ENCODE peak calls at places on chromosomes 2 and 18, in four cellular contexts. Y, S, V and Q are unnamed samples. For H3K4me1, the result is how much of the 10 kb centered on the place peaks cover.

GRCh38 chr2:56130463-56131070 is 53.2 kb upstream of the CCDC85A start:
- DNase-seq in S (peak), V (peak), Y (no peak), Q (no peak)

GRCh38 chr2:9720352-9721093 is 89.7 kb upstream of the YWHAQ start:
- DNase-seq in V (no peak), Y (no peak), S (no peak), Q (no peak)

GRCh38 chr2:25285265-25286024 is 56.3 kb downstream of the DNMT3A start:
- DNase-seq in S (no peak), V (no peak), Y (no peak), Q (no peak)

GRCh38 chr2:3102081-3102914 is 275.3 kb downstream of the EIPR1 start:
- DNase-seq in V (no peak), S (no peak), Y (no peak), Q (no peak)

GRCh38 chr2:96532641-96533291 is 3.8 kb upstream of the ARID5A start:
- DNase-seq in V (no peak), Y (no peak), S (no peak), Q (no peak)

GRCh38 chr2:181431674-181432073 is 25.5 kb upstream of the ITGA4 start:
- DNase-seq in S (no peak), V (no peak), Y (no peak), Q (no peak)

GRCh38 chr2:191666733-191667132 is 11.2 kb upstream of the NABP1 start:
- DNase-seq in S (no peak), Y (no peak), V (no peak), Q (no peak)

GRCh38 chr2:113886479-113887383 is 3.2 kb upstream of the ACTR3 start:
- DNase-seq in Y (peak), S (peak), V (no peak), Q (no peak)

GRCh38 chr18:59264136-59264571 is 9.1 kb downstream of the RAX start:
- DNase-seq in Y (no peak), S (no peak), V (no peak), Q (no peak)

GRCh38 chr18:46668135-46668534 is 11.1 kb upstream of the LOXHD1 start:
- DNase-seq in Y (no peak), S (no peak), V (no peak), Q (no peak)

GRCh38 chr2:27973592-27973991 is 83.1 kb downstream of the BABAM2 start:
- DNase-seq in S (no peak), Y (no peak), V (no peak), Q (no peak)

GRCh38 chr18:78697446-78697845 is 282.2 kb upstream of the SALL3 start:
- DNase-seq in S (no peak), Y (no peak), V (no peak), Q (no peak)

GRCh38 chr2:27133195-27133875 is 1.1 kb downstream of the PREB start:
- DNase-seq in V (peak), S (peak), Y (no peak), Q (no peak)

GRCh38 chr18:27661320-27662049 is 476.4 kb upstream of the CHST9 start:
- DNase-seq in S (no peak), Y (no peak), V (no peak), Q (no peak)

GRCh38 chr2:19416784-19417684 is 58.6 kb upstream of the OSR1 start:
- DNase-seq in Y (no peak), S (no peak), V (no peak), Q (no peak)

GRCh38 chr18:25704096-25704870 is 352.3 kb upstream of the ZNF521 start:
- DNase-seq in V (no peak), Y (no peak), S (no peak), Q (no peak)

GRCh38 chr2:109601693-109602250 is 12.0 kb downstream of the SEPTIN10 start:
- DNase-seq in Y (no peak), V (peak), S (no peak), Q (no peak)

GRCh38 chr2:46029332-46029811 is 267.8 kb upstream of the EPAS1 start:
- DNase-seq in V (no peak), Y (peak), S (no peak), Q (no peak)

GRCh38 chr2:61177727-61178549 is 15.9 kb downstream of the C2orf74 start:
- DNase-seq in V (peak), S (peak), Y (no peak), Q (peak)

GRCh38 chr2:65093211-65093610 is 36.7 kb downstream of the RAB1A start:
- DNase-seq in V (peak), S (no peak), Y (no peak), Q (no peak)

GRCh38 chr2:83191316-83191715 is 1267.8 kb downstream of the SUCLG1 start:
- DNase-seq in Y (no peak), S (no peak), V (no peak), Q (no peak)

GRCh38 chr2:8587251-8587791 is 94.5 kb upstream of the ID2 start:
- DNase-seq in Y (no peak), S (no peak), V (no peak), Q (peak)

GRCh38 chr2:207091175-207091574 is 74.6 kb downstream of the KLF7 start:
- DNase-seq in V (no peak), Y (peak), S (no peak), Q (no peak)

GRCh38 chr2:70192516-70192915 is 1.7 kb upstream of the C2orf42 start:
- DNase-seq in S (no peak), Y (no peak), V (peak), Q (no peak)

GRCh38 chr2:190202604-190203003 is 117.0 kb downstream of the HIBCH start:
- DNase-seq in Y (no peak), V (no peak), S (no peak), Q (no peak)

GRCh38 chr2:191677091-191677645 is 768 bp upstream of the NABP1 start:
- DNase-seq in V (peak), Y (peak), S (peak), Q (peak)

GRCh38 chr2:30990176-30990575 is 148.1 kb downstream of the GALNT14 start:
- DNase-seq in S (no peak), V (no peak), Y (no peak), Q (no peak)

GRCh38 chr2:5668682-5669267 is 23.4 kb upstream of the SOX11 start:
- DNase-seq in Y (no peak), S (no peak), V (no peak), Q (no peak)

GRCh38 chr18:78733762-78734613 is 245.6 kb upstream of the SALL3 start:
- DNase-seq in V (peak), Y (no peak), S (no peak), Q (peak)

GRCh38 chr18:58611471-58612131 is 17.3 kb downstream of the ALPK2 start:
- DNase-seq in V (no peak), S (no peak), Y (no peak), Q (no peak)

GRCh38 chr18:3262234-3263171 is 570 bp downstream of the MYL12B start:
- DNase-seq in V (no peak), S (peak), Y (no peak), Q (no peak)

GRCh38 chr2:203682688-203683130 is 23.7 kb upstream of the CD28 start:
- DNase-seq in Y (peak), S (no peak), V (no peak), Q (peak)

GRCh38 chr2:69138793-69139510 is 126.0 kb downstream of the ANTXR1 start:
- DNase-seq in S (no peak), Y (no peak), V (no peak), Q (peak)

GRCh38 chr18:50928551-50928950 is 39.3 kb upstream of the ELAC1 start:
- DNase-seq in S (peak), Y (no peak), V (no peak), Q (no peak)

GRCh38 chr2:225041871-225042799 is at the start of gene DOCK10:
- DNase-seq in V (peak), Y (peak), S (no peak), Q (no peak)

GRCh38 chr2:190530211-190530639 is 4.3 kb downstream of the NEMP2 start:
- DNase-seq in Y (no peak), S (peak), V (no peak), Q (no peak)

GRCh38 chr18:72652990-72653593 is 109.0 kb upstream of the CBLN2 start:
- DNase-seq in Y (no peak), V (peak), S (peak), Q (no peak)

GRCh38 chr2:24016853-24017703 is 7.2 kb downstream of the MFSD2B start:
- DNase-seq in V (no peak), S (no peak), Y (no peak), Q (no peak)

GRCh38 chr18:79524181-79525078 is 128.7 kb downstream of the NFATC1 start:
- DNase-seq in Y (peak), S (no peak), V (no peak), Q (no peak)

GRCh38 chr2:238286551-238286950 is 1.9 kb downstream of the PER2 start:
- DNase-seq in Y (peak), S (no peak), V (peak), Q (peak)

GRCh38 chr2:238284802-238285515 is 3.5 kb downstream of the PER2 start:
- DNase-seq in V (peak), S (no peak), Y (no peak), Q (no peak)

GRCh38 chr2:238286987-238287386 is 1.4 kb downstream of the PER2 start:
- DNase-seq in S (no peak), Y (no peak), V (peak), Q (no peak)

GRCh38 chr2:238285653-238286082 is 2.7 kb downstream of the PER2 start:
- DNase-seq in S (no peak), Y (peak), V (peak), Q (peak)

GRCh38 chr2:238286095-238286494 is 2.3 kb downstream of the PER2 start:
- DNase-seq in S (no peak), Y (no peak), V (peak), Q (no peak)
- H3K4me1 ChIP-seq in S (under half), Y (under half), V (under half), Q (under half)

DNA sequence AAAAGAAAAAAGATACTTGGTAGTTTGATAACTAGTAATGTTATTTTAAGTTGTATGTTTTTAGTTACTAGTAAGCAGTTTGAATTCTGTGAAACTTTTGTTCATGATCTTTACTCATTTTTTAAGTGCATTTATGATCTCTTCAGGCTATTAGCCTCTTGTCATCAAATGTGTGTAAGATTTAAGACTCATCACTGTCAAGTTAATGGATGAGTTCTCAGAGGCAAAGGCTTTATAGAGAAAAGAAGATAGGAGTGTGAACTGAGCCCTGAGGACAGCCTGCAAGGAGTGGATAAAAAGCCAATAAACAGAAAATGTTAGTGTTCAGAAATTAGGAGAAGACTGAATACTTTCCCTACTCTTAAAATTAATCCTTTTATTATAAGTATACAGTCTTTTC is 13.5 kb downstream of the NDUFV2 start:
- DNase-seq in Y (no peak), S (peak), V (no peak), Q (no peak)
- H3K27ac ChIP-seq in Y (no peak), S (peak), V (no peak), Q (peak)

DNA sequence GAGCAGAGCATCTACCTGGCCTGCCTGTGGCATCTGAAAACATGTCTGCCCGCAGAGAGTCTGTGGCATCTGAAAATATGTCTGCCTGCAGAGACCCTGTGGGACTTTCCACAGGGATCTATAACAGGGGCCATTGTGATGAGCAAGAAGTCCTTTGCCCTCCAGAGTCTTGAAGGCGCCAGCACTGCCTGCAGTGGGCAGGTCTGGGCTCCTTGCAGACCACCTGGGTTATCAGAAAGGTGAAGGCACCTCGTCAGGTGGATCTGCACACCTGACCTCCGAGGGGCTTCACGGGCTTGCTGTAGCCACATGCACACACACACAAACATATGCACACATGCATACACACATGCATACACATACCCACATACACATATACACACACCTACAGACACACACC is 189.5 kb upstream of the HDAC4 start:
- DNase-seq in V (no peak), Y (no peak), S (no peak), Q (no peak)
- H3K4me1 ChIP-seq in V (under half), Y (under half), S (under half), Q (under half)

GRCh38 chr2:40115894-40116293 is 336.0 kb downstream of the SLC8A1 start:
- DNase-seq in S (no peak), V (no peak), Y (no peak), Q (no peak)
- H3K27ac ChIP-seq in S (no peak), V (no peak), Y (no peak), Q (no peak)

DNA sequence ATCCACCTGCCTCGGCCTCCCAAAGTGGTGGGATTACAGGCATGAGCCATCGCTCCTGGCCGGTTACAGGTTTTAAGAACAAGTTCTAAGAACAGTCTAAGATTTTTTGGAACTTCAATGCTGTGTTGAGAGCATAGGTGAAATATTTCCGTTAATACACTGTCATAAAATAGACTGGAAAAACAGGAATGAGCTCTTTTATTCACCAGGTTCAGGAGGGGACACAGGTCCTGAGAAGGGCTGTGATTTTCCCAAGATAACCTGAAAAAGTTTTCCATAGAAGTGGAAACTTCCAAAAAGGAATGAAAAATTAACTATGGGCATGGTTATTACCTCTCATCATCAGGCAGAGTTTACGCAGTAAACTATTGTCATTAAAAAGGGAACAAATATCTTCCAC is 97.6 kb upstream of the TMEM178A start:
- DNase-seq in V (no peak), Y (no peak), S (no peak), Q (no peak)
- H3K4me1 ChIP-seq in V (under half), Y (under half), S (under half), Q (under half)

DNA sequence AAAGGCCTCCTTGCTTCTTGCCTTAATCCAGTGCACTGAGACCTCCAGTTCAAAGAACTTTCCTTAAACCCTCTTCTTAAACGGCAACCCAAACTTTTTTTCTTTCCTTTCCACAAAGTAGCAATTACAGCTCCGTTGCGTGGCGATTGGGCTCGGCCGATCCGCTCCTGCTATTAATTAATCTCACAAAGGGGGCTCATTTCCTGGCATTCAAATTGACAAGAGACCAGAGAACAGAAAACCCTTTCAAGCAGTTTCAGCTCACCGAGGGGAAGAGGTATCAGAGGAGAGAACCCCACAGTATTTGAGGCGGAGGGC is 531.4 kb downstream of the TMEM182 start:
- DNase-seq in V (no peak), S (no peak), Y (no peak), Q (no peak)
- H3K27ac ChIP-seq in V (no peak), S (no peak), Y (no peak), Q (no peak)

DNA sequence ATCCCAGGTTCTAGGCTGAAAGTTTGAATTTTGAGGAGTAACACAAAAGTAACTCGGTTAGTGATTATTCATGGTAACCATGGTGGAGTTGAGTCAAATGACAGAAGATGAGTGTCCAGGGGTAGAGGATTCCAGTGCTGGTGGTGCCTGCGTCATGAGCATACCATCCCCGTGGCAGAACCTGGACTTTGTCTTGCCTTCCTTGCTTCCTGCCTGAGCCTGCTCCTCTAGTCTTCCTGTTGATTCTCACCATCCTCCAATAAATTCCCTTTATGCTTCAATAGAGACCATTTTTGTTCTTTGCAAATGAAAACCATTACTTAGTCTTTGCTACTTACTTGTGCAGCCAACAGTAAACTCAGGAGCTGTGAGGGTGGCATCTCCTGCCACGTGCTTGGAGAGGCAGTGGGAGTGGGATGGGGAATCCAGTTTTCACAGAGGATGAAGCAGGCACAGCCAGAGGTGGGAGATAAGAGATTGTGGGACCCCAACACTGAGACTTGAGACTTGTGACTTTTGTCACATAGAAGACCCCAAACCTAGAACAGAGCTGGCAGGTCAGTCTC is 4.1 kb upstream of the YES1 start:
- DNase-seq in S (no peak), Y (no peak), V (no peak), Q (no peak)
- H3K4me1 ChIP-seq in S (under half), Y (under half), V (under half), Q (under half)